ENCODE peak calls at places on chromosomes 6 and 20, in five cellular contexts. W is H1, X is HepG2, F is GM12878, K is K562. U is an unnamed sample.

GRCh38 chr6:17086469-17086868 is 15.4 kb upstream of the STMND1 start:
- DNase-seq in X (peak), W (no peak), K (peak), F (no peak), U (peak)

GRCh38 chr6:122129313-122130025 is 270.0 kb upstream of the HSF2 start:
- DNase-seq in K (no peak), W (no peak), X (no peak), F (no peak), U (no peak)

GRCh38 chr6:16563628-16564240 is 197.5 kb downstream of the ATXN1 start:
- DNase-seq in W (no peak), F (no peak), X (no peak), K (no peak), U (no peak)

GRCh38 chr6:40356242-40356910 is 230.8 kb downstream of the LRFN2 start:
- DNase-seq in X (no peak), F (no peak), W (no peak), K (no peak), U (no peak)

GRCh38 chr6:107107791-107108190 is 7.5 kb downstream of the BEND3 start:
- DNase-seq in F (no peak), K (no peak), W (no peak), X (no peak), U (no peak)

GRCh38 chr6:20921533-20921932 is 387.3 kb downstream of the CDKAL1 start:
- DNase-seq in W (no peak), X (no peak), K (no peak), F (no peak), U (no peak)

GRCh38 chr6:13765570-13765969 is 48.8 kb downstream of the MCUR1 start:
- DNase-seq in X (no peak), F (no peak), W (no peak), K (no peak), U (no peak)

GRCh38 chr6:111997863-111998191 is 56.1 kb upstream of the CCN6 start:
- DNase-seq in W (no peak), K (no peak), X (no peak), F (no peak), U (no peak)

GRCh38 chr6:73285674-73286283 is 22.8 kb upstream of the KHDC1 start:
- DNase-seq in F (no peak), K (peak), X (peak), W (no peak), U (peak)

GRCh38 chr20:62660216-62660615 is 17.9 kb downstream of the SLCO4A1 start:
- DNase-seq in F (no peak), X (no peak), W (no peak), K (no peak), U (no peak)

GRCh38 chr6:31079656-31080261 is 32.6 kb downstream of the C6orf15 start:
- DNase-seq in W (peak), X (peak), K (peak), F (no peak), U (peak)
- TF ChIP-seq SIN3A in W (no peak), X (no peak), K (no peak), F (no peak), U (no peak)

GRCh38 chr20:11401988-11402387 is 515.7 kb upstream of the BTBD3 start:
- DNase-seq in W (no peak), X (no peak), K (no peak), F (peak), U (no peak)
- TF ChIP-seq CHD2 in W (no peak), X (no peak), K (no peak), F (no peak), U (no peak)

GRCh38 chr6:158037771-158038170 is 56.1 kb downstream of the SYNJ2 start:
- DNase-seq in K (no peak), W (no peak), F (no peak), X (no peak), U (no peak)
- TF ChIP-seq SIN3A in K (no peak), W (no peak), F (no peak), X (no peak), U (no peak)

GRCh38 chr6:45310118-45310788 is 17.9 kb upstream of the RUNX2 start:
- DNase-seq in W (no peak), X (no peak), F (no peak), K (no peak), U (no peak)
- TF ChIP-seq CHD2 in W (no peak), X (no peak), F (no peak), K (no peak), U (no peak)

GRCh38 chr20:16926626-16927025 is 178.5 kb downstream of the OTOR start:
- DNase-seq in W (no peak), F (no peak), K (no peak), X (no peak), U (no peak)
- TF ChIP-seq SIN3A in W (no peak), F (no peak), K (no peak), X (no peak), U (no peak)

GRCh38 chr6:75991941-75992340 is 80.5 kb downstream of the IMPG1 start:
- DNase-seq in K (no peak), F (no peak), X (peak), W (no peak), U (no peak)
- TF ChIP-seq CHD2 in K (no peak), F (no peak), X (no peak), W (no peak), U (no peak)

DNA sequence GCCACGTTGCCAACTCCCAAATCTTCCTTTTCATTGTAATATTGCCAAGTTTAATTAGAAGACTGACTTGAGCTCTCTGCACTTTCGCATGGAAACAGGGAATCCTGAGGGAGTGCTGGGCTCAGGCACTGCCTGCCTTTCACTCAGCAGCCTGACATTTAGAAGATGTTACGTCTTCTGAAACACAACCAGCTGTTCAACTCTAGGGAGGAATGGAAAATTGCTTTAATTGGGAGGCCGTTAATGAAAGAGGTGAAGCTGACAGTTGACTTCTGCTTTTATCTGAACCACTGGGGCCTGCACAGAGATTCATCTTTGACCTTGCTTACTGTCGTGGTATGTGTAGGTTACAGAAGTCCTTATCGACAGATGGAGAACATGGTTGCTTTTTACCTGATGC is 77.4 kb upstream of the MTHFD1L start:
- DNase-seq in F (no peak), X (no peak), K (no peak), W (no peak), U (no peak)
- TF ChIP-seq SIN3A in F (no peak), X (no peak), K (no peak), W (no peak), U (no peak)

U was measured in SK-N-SH.